ENCODE peak calls at places on chromosomes 6 and 20, in five cellular contexts. C is NB4, P is H1, U is uterus, D is tibial nerve. K is an unnamed sample.

GRCh38 chr6:41581381-41581991 is 35.3 kb downstream of the FOXP4 start:
- DNase-seq in C (no peak), P (no peak), U (peak), D (no peak), K (no peak)

GRCh38 chr20:41135187-41135887 is 2.0 kb upstream of the PLCG1 start:
- DNase-seq in C (peak), P (peak), U (no peak), D (no peak), K (no peak)

GRCh38 chr6:71406871-71407860 is 118.6 kb downstream of the OGFRL1 start:
- DNase-seq in C (no peak), P (no peak), U (no peak), D (no peak), K (no peak)

GRCh38 chr20:62900052-62900691 is 26.1 kb downstream of the DIDO1 start:
- DNase-seq in C (peak), P (peak), U (peak), D (peak), K (peak)

GRCh38 chr6:48893048-48893447 is 570.0 kb downstream of the MMUT start:
- DNase-seq in C (no peak), P (no peak), U (no peak), D (no peak), K (no peak)

GRCh38 chr6:6788394-6789020 is 200.0 kb downstream of the LY86 start:
- DNase-seq in C (peak), P (no peak), U (no peak), D (no peak), K (no peak)

GRCh38 chr20:1535420-1536175 is 21.9 kb downstream of the SIRPD start:
- DNase-seq in C (peak), P (no peak), U (no peak), D (no peak), K (no peak)

GRCh38 chr20:2299301-2299700 is 3.5 kb downstream of the TGM3 start:
- DNase-seq in C (peak), P (no peak), U (no peak), D (peak), K (peak)

GRCh38 chr6:165031491-165031890 is 277.9 kb downstream of the C6orf118 start:
- DNase-seq in C (no peak), P (no peak), U (no peak), D (no peak), K (no peak)

GRCh38 chr6:36320475-36320874 is 16.2 kb downstream of the BNIP5 start:
- DNase-seq in C (no peak), P (no peak), U (no peak), D (no peak), K (no peak)

GRCh38 chr6:39314273-39314790 is at the start of gene KCNK17:
- DNase-seq in C (peak), P (no peak), U (no peak), D (no peak), K (no peak)

GRCh38 chr6:4426916-4427315 is 291.5 kb upstream of the ECI2 start:
- DNase-seq in C (no peak), P (no peak), U (no peak), D (no peak), K (no peak)

GRCh38 chr6:99608886-99609482 is 2.4 kb downstream of the PRDM13 start:
- DNase-seq in C (no peak), P (no peak), U (no peak), D (no peak), K (no peak)

GRCh38 chr6:90190752-90191393 is 105.8 kb downstream of the BACH2 start:
- DNase-seq in C (no peak), P (no peak), U (no peak), D (no peak), K (no peak)

GRCh38 chr20:51540585-51540984 is 1.9 kb downstream of the NFATC2 start:
- DNase-seq in C (no peak), P (no peak), U (no peak), D (no peak), K (no peak)

GRCh38 chr20:3931664-3932063 is 42.5 kb downstream of the PANK2 start:
- DNase-seq in C (no peak), P (no peak), U (no peak), D (no peak), K (peak)

GRCh38 chr20:3933126-3933684 is 44.0 kb downstream of the PANK2 start:
- DNase-seq in C (peak), P (no peak), U (no peak), D (no peak), K (peak)

GRCh38 chr20:3929713-3930060 is 40.5 kb downstream of the PANK2 start:
- DNase-seq in C (no peak), P (no peak), U (no peak), D (no peak), K (no peak)

GRCh38 chr20:3932277-3933073 is 43.3 kb downstream of the PANK2 start:
- DNase-seq in C (no peak), P (no peak), U (no peak), D (no peak), K (no peak)

GRCh38 chr20:3930265-3931206 is 41.3 kb downstream of the PANK2 start:
- DNase-seq in C (no peak), P (no peak), U (no peak), D (no peak), K (no peak)
- TF ChIP-seq POLR2A in C (no peak), P (no peak), U (no peak), D (no peak), K (no peak)

GRCh38 chr6:2842139-2842552 is 483 bp upstream of the SERPINB1 start:
- DNase-seq in C (no peak), P (no peak), U (no peak), D (no peak), K (no peak)
- H3K4me3 ChIP-seq in C (peak), P (peak), U (peak), D (peak), K (no peak)

GRCh38 chr6:53999088-53999755 is 112.0 kb upstream of the MLIP start:
- DNase-seq in C (no peak), P (no peak), U (no peak), D (no peak), K (no peak)
- TF ChIP-seq CTCF in C (no peak), P (no peak), U (no peak), D (no peak), K (no peak)

GRCh38 chr6:11784341-11784740 is 5.7 kb upstream of the ADTRP start:
- DNase-seq in C (no peak), P (no peak), U (no peak), D (no peak), K (no peak)

GRCh38 chr6:11783524-11784064 is 5.0 kb upstream of the ADTRP start:
- DNase-seq in C (no peak), P (no peak), U (no peak), D (no peak), K (no peak)

GRCh38 chr6:11785449-11785951 is 6.9 kb upstream of the ADTRP start:
- DNase-seq in C (no peak), P (no peak), U (no peak), D (no peak), K (no peak)

GRCh38 chr6:11788043-11788442 is 9.4 kb upstream of the ADTRP start:
- DNase-seq in C (peak), P (no peak), U (no peak), D (no peak), K (no peak)

DNA sequence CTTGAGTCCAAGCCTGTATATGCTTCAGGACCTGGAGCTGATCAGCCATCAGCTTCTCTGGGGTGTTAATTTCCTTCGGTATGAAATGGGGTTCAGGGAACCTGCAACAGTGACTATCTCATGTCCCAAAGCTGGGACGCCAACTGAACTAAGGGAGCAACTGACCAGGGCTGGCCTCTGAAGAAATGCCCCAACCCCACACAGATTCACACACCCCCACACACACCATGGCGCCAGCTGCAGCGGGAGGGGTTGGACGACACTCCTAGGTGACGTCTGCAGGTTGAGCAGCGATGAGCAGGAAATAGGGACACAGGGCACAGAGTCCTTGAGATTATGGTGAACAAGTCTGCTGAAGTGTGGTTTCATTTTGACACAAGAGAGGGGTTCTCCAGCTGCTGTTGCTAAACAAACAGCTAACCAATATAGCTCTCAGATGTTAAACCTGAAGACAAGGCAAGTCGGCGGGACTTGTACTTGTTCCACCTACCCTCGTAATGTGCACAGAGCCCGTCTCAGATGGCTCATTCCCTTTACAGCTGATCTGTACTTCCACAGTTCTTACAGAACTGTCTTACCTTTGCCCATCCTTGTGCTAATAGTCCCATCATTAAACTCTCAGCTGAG is 7.5 kb upstream of the ADTRP start:
- DNase-seq in C (no peak), P (no peak), U (no peak), D (no peak), K (no peak)
- TF ChIP-seq POLR2A in C (no peak), P (no peak), U (no peak), D (no peak), K (no peak)

GRCh38 chr6:2843138-2843740 is 1.6 kb upstream of the SERPINB1 start:
- DNase-seq in C (no peak), P (no peak), U (no peak), D (no peak), K (no peak)

GRCh38 chr6:2848851-2849250 is 7.2 kb upstream of the SERPINB1 start:
- DNase-seq in C (no peak), P (no peak), U (no peak), D (no peak), K (no peak)

GRCh38 chr6:2845880-2846208 is 4.2 kb upstream of the SERPINB1 start:
- DNase-seq in C (no peak), P (no peak), U (no peak), D (no peak), K (no peak)

GRCh38 chr6:2850480-2851150 is 9.0 kb upstream of the SERPINB1 start:
- DNase-seq in C (no peak), P (no peak), U (no peak), D (no peak), K (no peak)

DNA sequence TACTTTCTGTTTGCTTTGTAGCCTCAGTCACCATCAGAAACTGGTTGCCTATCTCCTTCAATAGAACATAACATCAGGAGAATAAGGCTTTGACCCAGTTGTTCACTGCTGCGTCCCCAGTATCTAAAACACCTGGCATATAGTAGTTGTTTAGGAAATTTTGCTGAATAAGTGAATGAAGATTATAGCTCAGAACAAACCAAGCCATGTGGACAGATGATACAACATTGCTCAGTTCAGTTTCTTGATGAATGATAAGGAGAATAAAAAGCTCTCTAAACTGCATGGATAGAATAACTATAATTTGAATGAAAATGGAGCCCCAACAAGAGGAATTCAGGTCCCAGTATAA is 5.2 kb upstream of the SERPINB1 start:
- DNase-seq in C (no peak), P (no peak), U (no peak), D (no peak), K (no peak)
- H3K4me3 ChIP-seq in C (no peak), P (no peak), U (no peak), D (no peak), K (no peak)

DNA sequence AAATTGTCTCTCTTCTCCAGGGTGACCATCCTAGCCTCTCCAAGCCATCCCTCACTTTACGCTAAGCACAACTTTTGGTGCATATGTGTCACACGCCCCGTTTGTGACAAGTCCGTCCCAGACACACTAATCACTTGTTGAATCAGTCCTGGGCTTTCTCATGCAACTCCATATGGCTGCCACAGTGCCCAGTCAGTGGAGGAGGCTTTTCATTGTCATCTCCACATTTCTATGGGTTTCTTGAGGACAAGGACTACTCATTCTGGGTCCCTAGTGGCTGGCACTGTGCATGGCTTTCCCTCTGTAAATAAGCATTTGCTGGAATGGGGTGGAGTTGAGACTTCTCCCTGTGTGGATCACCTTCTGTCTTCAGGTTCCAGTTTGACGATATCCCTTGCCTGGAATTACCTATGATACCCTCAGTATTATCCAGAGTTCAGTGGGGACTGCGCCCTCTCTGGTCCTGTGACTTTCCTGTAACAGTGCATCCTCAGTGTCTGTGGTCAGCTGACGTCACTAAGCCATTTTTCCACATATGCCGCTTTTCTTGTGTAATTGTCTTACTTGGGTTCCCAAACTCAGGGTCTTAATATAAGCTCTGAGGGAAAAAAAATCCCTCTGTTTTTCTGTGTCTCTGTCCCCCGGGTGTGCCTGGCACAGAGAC is 59.8 kb upstream of the MYL9 start:
- DNase-seq in C (no peak), P (no peak), U (no peak), D (no peak), K (no peak)
- TF ChIP-seq CTCF in C (no peak), P (peak), U (no peak), D (no peak), K (no peak)

GRCh38 chr6:137775192-137775591 is 91.9 kb upstream of the TNFAIP3 start:
- DNase-seq in C (no peak), P (no peak), U (no peak), D (no peak), K (no peak)
- TF ChIP-seq POLR2A in C (no peak), P (no peak), U (no peak), D (no peak), K (no peak)

DNA sequence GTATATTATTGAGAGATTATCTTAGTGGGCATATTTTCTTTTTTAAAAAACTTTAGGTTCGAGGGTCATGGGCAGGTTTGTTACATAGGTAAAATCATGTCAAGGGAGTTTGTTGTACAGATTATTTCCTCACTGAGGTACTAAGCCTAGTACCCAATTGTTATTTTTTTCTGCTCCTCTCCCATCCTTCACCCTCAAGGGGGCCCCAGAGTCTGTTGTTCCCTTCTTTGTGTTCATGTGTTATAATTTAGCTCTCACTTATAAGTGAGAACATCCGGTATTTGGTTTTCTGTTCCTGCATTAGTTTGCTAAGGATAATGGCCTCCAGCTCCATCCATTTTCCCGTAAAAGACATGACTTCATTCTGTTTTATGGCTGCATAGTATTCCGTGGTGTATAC is 247.9 kb upstream of the RAB32 start:
- DNase-seq in C (no peak), P (no peak), U (no peak), D (no peak), K (no peak)
- H3K4me3 ChIP-seq in C (no peak), P (no peak), U (no peak), D (no peak), K (no peak)

DNA sequence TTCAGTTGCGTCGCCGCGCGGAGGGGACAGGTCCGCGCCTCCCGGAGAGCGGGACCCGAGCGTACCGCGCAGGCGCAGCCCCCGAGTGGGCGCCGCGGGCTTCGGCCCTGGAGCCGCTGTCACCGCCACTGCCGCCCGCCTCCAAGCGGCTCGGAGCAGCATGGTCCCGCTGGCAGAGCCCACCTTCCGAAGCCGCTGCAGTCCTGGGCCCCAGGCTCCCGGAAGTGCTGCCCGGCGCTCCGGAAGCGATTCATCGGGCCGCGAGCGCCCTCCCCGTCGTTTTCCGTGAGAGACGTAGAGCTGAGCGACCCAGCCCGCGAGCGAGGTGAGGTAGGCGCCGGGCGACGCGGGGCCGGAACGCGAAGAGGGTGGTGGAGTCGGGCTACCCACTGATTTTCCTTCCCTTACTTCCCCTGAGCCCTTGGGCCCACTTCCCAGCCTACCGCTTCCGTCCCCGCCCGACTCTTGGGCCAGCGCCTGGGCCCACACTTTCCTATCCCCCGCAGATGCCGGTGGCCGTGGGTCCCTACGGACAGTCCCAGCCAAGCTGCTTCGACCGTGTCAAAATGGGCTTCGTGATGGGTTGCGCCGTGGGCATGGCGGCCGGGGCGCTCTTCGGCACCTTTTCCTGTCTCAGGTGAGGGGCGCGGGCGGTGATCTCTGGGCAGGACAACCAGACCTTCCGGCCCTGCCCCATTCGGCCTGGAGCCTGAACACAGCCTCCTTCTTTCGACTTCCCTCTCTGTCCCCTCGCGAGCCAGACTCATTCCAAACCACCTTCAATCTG is at the start of the genes NFS1 and ROMO1:
- DNase-seq in C (peak), P (peak), U (peak), D (peak), K (peak)
- TF ChIP-seq CTCF in C (no peak), P (peak), U (peak), D (peak), K (no peak)

K was measured in lower leg skin.